ENCODE peak calls at places on chromosomes 5 and 9, in six cellular contexts. M, S, K, P, A and I are unnamed samples. For H3K9me2, the result is how much of the 10 kb centered on the place peaks cover.

GRCh38 chr9:34686231-34686630 is 4.8 kb downstream of the CCL19 start:
- DNase-seq in M (no peak), S (peak), K (no peak), P (no peak), A (no peak), I (no peak)

GRCh38 chr5:37189355-37189754 is 59.8 kb downstream of the CPLANE1 start:
- DNase-seq in M (no peak), S (peak), K (no peak), P (no peak), A (no peak), I (no peak)

GRCh38 chr5:146633273-146633672 is 117.3 kb upstream of the GPR151 start:
- DNase-seq in M (no peak), S (no peak), K (no peak), P (no peak), A (no peak), I (no peak)

GRCh38 chr5:151257731-151258715 is 5.0 kb downstream of the GM2A start:
- DNase-seq in M (peak), S (peak), K (no peak), P (no peak), A (no peak), I (peak)

GRCh38 chr5:9437741-9438240 is 108.1 kb downstream of the SEMA5A start:
- DNase-seq in M (peak), S (peak), K (no peak), P (no peak), A (no peak), I (no peak)

GRCh38 chr5:173682313-173682712 is 65.9 kb upstream of the BOD1 start:
- DNase-seq in M (no peak), S (no peak), K (no peak), P (no peak), A (no peak), I (no peak)

GRCh38 chr9:126781717-126782388 is 23.0 kb upstream of the ZBTB43 start:
- DNase-seq in M (peak), S (peak), K (peak), P (peak), A (peak), I (peak)

GRCh38 chr5:56910123-56910951 is 941 bp downstream of the SETD9 start:
- DNase-seq in M (no peak), S (peak), K (peak), P (no peak), A (no peak), I (peak)

GRCh38 chr5:5605170-5605764 is 182.8 kb downstream of the ICE1 start:
- DNase-seq in M (peak), S (no peak), K (no peak), P (no peak), A (no peak), I (no peak)

GRCh38 chr5:56984445-56984844 is 32.5 kb upstream of the MIER3 start:
- DNase-seq in M (no peak), S (no peak), K (no peak), P (no peak), A (no peak), I (no peak)

GRCh38 chr9:112065781-112066606 is 109.1 kb downstream of the SUSD1 start:
- DNase-seq in M (peak), S (peak), K (no peak), P (peak), A (no peak), I (no peak)

GRCh38 chr5:114369680-114370417 is 8.0 kb downstream of the KCNN2 start:
- DNase-seq in M (no peak), S (no peak), K (no peak), P (no peak), A (no peak), I (no peak)

GRCh38 chr5:153517105-153517700 is 26.7 kb downstream of the GRIA1 start:
- DNase-seq in M (no peak), S (no peak), K (peak), P (no peak), A (no peak), I (no peak)

GRCh38 chr9:86600291-86600690 is 246.1 kb upstream of the TUT7 start:
- DNase-seq in M (peak), S (peak), K (no peak), P (no peak), A (no peak), I (no peak)

GRCh38 chr5:541888-542692 is 17.8 kb upstream of the SLC9A3 start:
- DNase-seq in M (no peak), S (no peak), K (no peak), P (no peak), A (no peak), I (no peak)

GRCh38 chr9:1490341-1491115 is 440.4 kb downstream of the DMRT2 start:
- DNase-seq in M (peak), S (peak), K (no peak), P (no peak), A (no peak), I (no peak)

GRCh38 chr9:138071731-138072130 is 194.1 kb downstream of the CACNA1B start:
- DNase-seq in M (no peak), S (no peak), K (peak), P (no peak), A (no peak), I (no peak)
- H3K9ac ChIP-seq in M (no peak), S (no peak), K (no peak), P (no peak), A (no peak), I (no peak)

GRCh38 chr9:82893549-82893948 is 169.4 kb downstream of the RASEF start:
- DNase-seq in M (no peak), S (no peak), K (no peak), P (no peak), A (no peak), I (no peak)
- H3K9me2 ChIP-seq in M (under half), S (under half), K (under half), P (under half), A (under half), I (under half)

GRCh38 chr5:59177644-59178043 is 594.8 kb downstream of the RAB3C start:
- DNase-seq in M (no peak), S (no peak), K (no peak), P (no peak), A (no peak), I (no peak)
- H3K4me2 ChIP-seq in M (no peak), S (no peak), K (no peak), P (no peak), A (peak), I (no peak)

GRCh38 chr5:41213340-41213739 is at the start of gene C6:
- DNase-seq in M (no peak), S (no peak), K (no peak), P (no peak), A (no peak), I (no peak)

GRCh38 chr5:41214199-41214598 is 867 bp upstream of the C6 start:
- DNase-seq in M (no peak), S (no peak), K (no peak), P (no peak), A (no peak), I (no peak)

GRCh38 chr5:41219655-41220269 is 6.4 kb upstream of the C6 start:
- DNase-seq in M (no peak), S (no peak), K (no peak), P (no peak), A (no peak), I (no peak)

GRCh38 chr5:41223962-41224361 is 10.6 kb upstream of the C6 start:
- DNase-seq in M (no peak), S (no peak), K (no peak), P (no peak), A (no peak), I (no peak)

DNA sequence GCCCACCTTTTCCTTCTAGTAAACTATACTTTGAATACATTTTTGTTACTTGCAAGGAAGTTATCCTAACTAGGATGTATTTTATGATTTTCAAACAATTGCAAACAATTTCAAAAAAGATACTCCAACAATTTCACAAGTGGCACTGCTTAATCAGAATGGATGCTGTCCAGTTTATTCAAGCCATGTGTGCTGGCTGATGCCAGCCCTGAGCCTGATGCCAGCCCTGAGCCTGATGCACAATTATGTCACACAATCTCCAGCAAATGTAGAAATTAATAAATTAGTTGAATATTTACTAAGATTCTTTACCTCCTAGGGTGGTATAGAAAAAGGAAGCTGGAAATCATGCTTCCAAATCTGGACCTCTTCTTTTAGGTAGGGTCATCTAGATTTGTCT is 5.6 kb upstream of the C6 start:
- DNase-seq in M (no peak), S (no peak), K (no peak), P (no peak), A (no peak), I (no peak)
- H3K9ac ChIP-seq in M (no peak), S (no peak), K (no peak), P (no peak), A (no peak), I (no peak)

DNA sequence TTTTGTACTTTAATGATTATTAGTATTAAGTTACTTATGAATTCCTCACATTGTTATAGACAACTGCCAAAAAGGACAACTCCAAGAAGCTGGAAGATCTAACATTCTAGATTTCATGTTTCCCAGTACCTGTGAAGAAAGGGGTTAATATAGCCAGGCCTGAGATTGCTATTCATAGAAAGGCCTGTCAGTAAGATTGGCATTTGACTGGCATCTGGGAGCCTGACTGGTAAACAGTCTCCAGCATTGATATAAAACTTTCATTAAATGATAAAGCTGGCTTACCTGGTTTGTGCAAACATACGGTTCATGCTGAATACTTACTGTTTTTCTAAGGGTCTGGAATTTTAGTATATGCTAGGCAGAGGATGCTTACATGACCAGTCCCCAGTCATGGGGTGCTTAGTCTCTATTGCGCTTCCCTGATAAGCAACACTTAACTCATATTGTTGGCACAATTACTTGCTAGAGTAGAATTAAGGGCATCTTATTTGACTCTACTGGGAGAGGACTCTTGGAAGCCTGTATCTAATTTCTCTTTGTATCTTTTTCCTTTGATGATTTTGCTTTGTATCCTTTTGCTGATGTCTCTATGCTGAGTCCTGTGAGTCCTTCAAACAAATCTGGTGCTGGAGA is 340.4 kb upstream of the SEMA6A start:
- DNase-seq in M (no peak), S (no peak), K (no peak), P (no peak), A (no peak), I (no peak)
- H3K9me2 ChIP-seq in M (under half), S (under half), K (under half), P (under half), A (under half), I (under half)

GRCh38 chr9:18358325-18358724 is 115.6 kb upstream of the ADAMTSL1 start:
- DNase-seq in M (peak), S (peak), K (no peak), P (no peak), A (no peak), I (no peak)

GRCh38 chr9:18359335-18359734 is 114.6 kb upstream of the ADAMTSL1 start:
- DNase-seq in M (peak), S (peak), K (no peak), P (no peak), A (no peak), I (no peak)

GRCh38 chr9:18357321-18357720 is 116.6 kb upstream of the ADAMTSL1 start:
- DNase-seq in M (no peak), S (no peak), K (no peak), P (no peak), A (no peak), I (peak)

GRCh38 chr9:18361621-18362020 is 112.3 kb upstream of the ADAMTSL1 start:
- DNase-seq in M (no peak), S (no peak), K (no peak), P (no peak), A (no peak), I (peak)

GRCh38 chr9:18360005-18360404 is 113.9 kb upstream of the ADAMTSL1 start:
- DNase-seq in M (no peak), S (no peak), K (no peak), P (no peak), A (no peak), I (no peak)
- H3K4me2 ChIP-seq in M (no peak), S (peak), K (peak), P (no peak), A (no peak), I (peak)

GRCh38 chr9:122095010-122095767 is 2.1 kb upstream of the TTLL11 start:
- DNase-seq in M (peak), S (peak), K (peak), P (peak), A (peak), I (peak)

GRCh38 chr9:122090287-122090883 is 2.7 kb downstream of the TTLL11 start:
- DNase-seq in M (no peak), S (no peak), K (no peak), P (no peak), A (no peak), I (no peak)

GRCh38 chr9:122090981-122091380 is 2.1 kb downstream of the TTLL11 start:
- DNase-seq in M (no peak), S (no peak), K (no peak), P (no peak), A (no peak), I (no peak)

GRCh38 chr9:122091682-122092592 is 1.2 kb downstream of the TTLL11 start:
- DNase-seq in M (no peak), S (no peak), K (no peak), P (no peak), A (no peak), I (peak)

GRCh38 chr9:122092611-122093506 is at the start of gene TTLL11:
- DNase-seq in M (peak), S (peak), K (peak), P (peak), A (peak), I (peak)
- H3K9ac ChIP-seq in M (peak), S (peak), K (peak), P (peak), A (peak), I (peak)

GRCh38 chr9:82890865-82891264 is 172.1 kb downstream of the RASEF start:
- DNase-seq in M (no peak), S (no peak), K (no peak), P (no peak), A (no peak), I (no peak)

GRCh38 chr9:82891321-82891720 is 171.6 kb downstream of the RASEF start:
- DNase-seq in M (no peak), S (no peak), K (no peak), P (no peak), A (no peak), I (no peak)

GRCh38 chr9:82890401-82890800 is 172.5 kb downstream of the RASEF start:
- DNase-seq in M (no peak), S (no peak), K (no peak), P (no peak), A (no peak), I (no peak)

GRCh38 chr9:82894961-82895902 is 167.7 kb downstream of the RASEF start:
- DNase-seq in M (no peak), S (no peak), K (peak), P (no peak), A (no peak), I (no peak)
- H3K9me2 ChIP-seq in M (under half), S (under half), K (under half), P (under half), A (under half), I (under half)

DNA sequence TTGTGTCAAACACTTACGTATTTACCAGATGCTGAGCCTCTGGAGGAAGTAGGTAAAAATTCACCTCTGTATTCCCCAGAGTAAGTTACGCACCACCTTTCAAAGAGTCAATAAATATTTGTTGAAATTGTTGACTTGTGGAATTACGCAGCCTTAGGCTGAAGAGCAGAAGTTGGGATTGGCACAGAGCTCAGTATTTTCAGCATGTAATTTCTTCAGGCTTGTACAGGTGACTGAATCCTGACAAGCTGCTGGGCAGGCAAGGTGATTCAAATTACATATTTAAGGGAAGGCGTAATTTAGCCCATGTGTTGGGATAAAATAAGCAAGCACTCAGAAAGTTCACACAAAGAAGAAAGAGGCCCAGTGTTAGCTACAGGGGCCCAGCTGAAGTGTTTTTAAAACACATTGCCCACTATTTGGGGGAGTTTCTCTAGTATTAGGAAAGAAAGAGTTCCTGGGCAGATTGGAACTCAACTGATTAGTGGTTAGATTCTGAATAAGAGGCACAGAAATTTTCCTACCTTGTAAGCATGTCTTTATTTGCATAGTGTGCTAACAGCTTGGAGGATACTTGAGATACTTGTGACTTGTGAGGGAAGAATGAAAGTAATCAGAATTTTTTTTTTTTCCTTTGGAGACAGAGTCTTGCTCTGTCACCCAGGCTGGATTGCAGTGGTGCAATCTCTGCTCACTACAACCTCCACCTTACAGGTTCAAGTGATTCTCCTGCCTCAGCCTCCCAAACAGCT is 165.3 kb upstream of the FBXL7 start:
- DNase-seq in M (no peak), S (no peak), K (no peak), P (no peak), A (no peak), I (no peak)
- H3K4me2 ChIP-seq in M (no peak), S (no peak), K (no peak), P (no peak), A (no peak), I (no peak)